ENCODE peak calls at places on chromosomes 7 and 10, in four cellular contexts. Q is MM.1S, C is suprapubic skin, I is psoas muscle. Z is an unnamed sample. For H3K27me3, the result is how much of the 10 kb centered on the place peaks cover.

GRCh38 chr10:113538131-113538530 is 14.7 kb upstream of the HABP2 start:
- DNase-seq in Q (no peak), I (no peak), C (no peak), Z (no peak)

GRCh38 chr7:141144921-141145629 is 71.2 kb downstream of the TMEM178B start:
- DNase-seq in Q (no peak), C (no peak), I (no peak), Z (no peak)

GRCh38 chr7:112122835-112123234 is 83.4 kb downstream of the DOCK4 start:
- DNase-seq in I (no peak), C (no peak), Q (no peak), Z (no peak)

GRCh38 chr7:135077642-135078041 is 70.2 kb upstream of the TMEM140 start:
- DNase-seq in Q (no peak), I (no peak), C (no peak), Z (no peak)

GRCh38 chr7:135166338-135166989 is 4.0 kb downstream of the CYREN start:
- DNase-seq in I (no peak), Q (no peak), C (no peak), Z (no peak)

GRCh38 chr10:113381906-113382562 is 170.8 kb upstream of the HABP2 start:
- DNase-seq in Q (peak), I (no peak), C (no peak), Z (no peak)

GRCh38 chr10:110433740-110434139 is 64.0 kb upstream of the DUSP5 start:
- DNase-seq in Q (no peak), C (no peak), I (peak), Z (no peak)

GRCh38 chr7:149422065-149422913 is 38.6 kb downstream of the ZNF777 start:
- DNase-seq in I (peak), C (no peak), Q (peak), Z (peak)

GRCh38 chr10:101246639-101247038 is 17.4 kb upstream of the LBX1 start:
- DNase-seq in Q (no peak), C (no peak), I (no peak), Z (no peak)

GRCh38 chr7:39683216-39683845 is 60.0 kb downstream of the RALA start:
- DNase-seq in I (no peak), C (no peak), Q (no peak), Z (no peak)

GRCh38 chr10:97724341-97724941 is 10.9 kb downstream of the MARVELD1 start:
- DNase-seq in I (no peak), Q (no peak), C (no peak), Z (no peak)

GRCh38 chr10:5551531-5552375 is 27.0 kb downstream of the CALML3 start:
- DNase-seq in I (peak), C (peak), Q (peak), Z (no peak)

GRCh38 chr7:94423865-94424264 is 29.2 kb downstream of the COL1A2 start:
- DNase-seq in I (no peak), C (no peak), Q (no peak), Z (no peak)

GRCh38 chr7:100372694-100373093 is 593 bp upstream of the PILRA start:
- DNase-seq in Q (no peak), I (peak), C (no peak), Z (no peak)

GRCh38 chr10:21272585-21273399 is 252.7 kb downstream of the SKIDA1 start:
- DNase-seq in Q (no peak), C (no peak), I (no peak), Z (no peak)

GRCh38 chr7:88927-89921 is 103.1 kb upstream of the FAM20C start:
- DNase-seq in I (peak), C (no peak), Q (no peak), Z (peak)

GRCh38 chr7:136853654-136854053 is 14.8 kb upstream of the CHRM2 start:
- DNase-seq in I (no peak), Q (no peak), C (no peak), Z (no peak)

GRCh38 chr7:40234666-40235065 is 99.9 kb downstream of the SUGCT start:
- DNase-seq in C (no peak), Q (no peak), I (no peak), Z (no peak)

GRCh38 chr10:48343106-48343505 is 36.6 kb downstream of the MAPK8 start:
- DNase-seq in C (no peak), I (no peak), Q (no peak), Z (no peak)

GRCh38 chr10:102677736-102678354 is 33.6 kb downstream of the TRIM8 start:
- DNase-seq in C (no peak), Q (no peak), I (no peak), Z (no peak)

GRCh38 chr10:99533496-99534455 is 1.0 kb downstream of the NKX2-3 start:
- DNase-seq in C (no peak), Q (no peak), I (no peak), Z (no peak)

GRCh38 chr10:99532687-99533495 is at the start of gene NKX2-3:
- DNase-seq in C (no peak), Q (peak), I (peak), Z (no peak)

GRCh38 chr10:99535764-99536399 is 3.1 kb downstream of the NKX2-3 start:
- DNase-seq in Q (no peak), I (no peak), C (no peak), Z (no peak)

GRCh38 chr10:99534939-99535763 is 2.4 kb downstream of the NKX2-3 start:
- DNase-seq in I (no peak), Q (no peak), C (no peak), Z (no peak)

DNA sequence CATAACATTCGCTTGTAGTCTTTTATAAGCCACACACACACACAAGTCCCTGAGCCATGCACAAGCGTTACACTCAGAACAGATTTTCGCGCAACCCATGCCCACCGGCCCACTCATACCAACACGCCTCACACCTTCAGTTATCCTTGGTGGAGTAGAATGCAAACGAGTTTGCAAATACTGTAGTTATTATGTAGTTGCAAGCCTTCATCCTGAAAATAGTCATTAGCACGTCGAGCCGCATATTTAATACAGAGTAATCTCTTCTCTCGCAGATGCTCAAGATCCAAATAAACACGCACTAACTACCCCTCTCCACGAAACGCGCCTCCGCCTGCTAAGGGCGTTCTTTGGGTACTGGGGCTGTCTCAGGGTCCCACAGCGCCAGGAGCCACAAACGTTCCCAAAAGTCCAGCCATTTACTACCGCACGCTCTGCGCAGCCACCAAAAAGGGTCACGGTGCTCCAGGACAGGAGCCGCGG is 1.8 kb downstream of the NKX2-3 start:
- DNase-seq in Q (no peak), I (no peak), C (no peak), Z (no peak)
- H3K4me3 ChIP-seq in Q (no peak), I (peak), C (peak), Z (no peak)

DNA sequence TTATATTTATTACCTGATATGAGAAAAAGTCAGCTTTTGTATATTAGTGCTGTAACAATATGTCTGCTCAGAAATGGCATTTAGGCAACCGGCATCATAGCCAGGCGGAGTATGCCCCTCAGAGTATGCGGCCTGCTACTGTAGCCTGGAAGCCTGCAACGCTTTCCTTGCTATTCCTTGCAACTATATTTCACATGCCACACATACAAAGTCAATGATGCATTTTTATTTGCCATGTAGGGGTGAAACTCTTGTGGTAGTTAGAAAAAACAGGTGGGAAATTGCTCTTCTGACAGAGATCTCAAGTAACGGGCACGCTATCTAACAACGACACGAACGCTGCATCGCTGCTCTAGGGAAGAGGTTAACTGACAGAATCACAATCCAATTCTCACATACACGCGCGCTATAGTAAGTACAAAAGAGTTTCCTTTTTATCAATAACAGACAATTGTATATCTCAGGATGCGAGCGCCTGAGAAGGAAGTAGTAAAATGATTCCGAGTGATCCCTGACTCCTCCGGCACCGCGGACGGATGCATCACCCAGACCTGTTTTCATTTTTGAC is 5.9 kb downstream of the EBF3 start:
- DNase-seq in Q (no peak), I (peak), C (peak), Z (no peak)
- H3K27me3 ChIP-seq in Q (under half), I (under half), C (half or more), Z (half or more)

GRCh38 chr10:126013489-126014281 is 117.3 kb downstream of the FANK1 start:
- DNase-seq in Q (no peak), C (no peak), I (no peak), Z (peak)
- TF ChIP-seq CTCF in Q (no peak), C (no peak), I (no peak), Z (peak)

GRCh38 chr7:6395898-6396582 is 51.7 kb downstream of the DAGLB start:
- DNase-seq in Q (no peak), I (no peak), C (no peak), Z (no peak)

GRCh38 chr7:6392712-6393666 is 54.8 kb downstream of the DAGLB start:
- DNase-seq in I (peak), Q (no peak), C (no peak), Z (peak)

GRCh38 chr7:6389728-6390127 is 58.0 kb downstream of the DAGLB start:
- DNase-seq in Q (no peak), C (no peak), I (no peak), Z (no peak)

GRCh38 chr7:6393667-6394056 is 54.1 kb downstream of the DAGLB start:
- DNase-seq in I (no peak), C (no peak), Q (no peak), Z (no peak)

DNA sequence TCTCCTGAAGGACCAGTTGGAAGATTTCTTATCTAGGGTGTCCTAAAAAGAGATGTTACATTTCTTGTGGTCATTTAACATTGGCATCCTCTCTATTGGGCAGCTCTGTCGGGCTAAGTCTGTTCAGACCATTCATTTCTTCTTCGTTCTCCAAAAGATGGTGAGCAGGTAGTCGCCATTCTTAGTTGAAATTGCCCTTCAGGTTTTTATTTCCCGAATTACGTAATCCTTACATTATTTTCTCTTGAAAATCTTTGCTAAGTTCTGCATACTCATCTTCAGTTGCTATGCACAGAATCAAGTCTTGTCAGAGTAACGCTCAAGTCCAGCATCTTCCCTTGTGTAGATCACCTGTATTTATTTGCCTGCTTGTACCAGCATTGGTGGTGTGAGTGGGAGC is 53.6 kb downstream of the DAGLB start:
- DNase-seq in C (no peak), Q (no peak), I (no peak), Z (no peak)
- H3K4me3 ChIP-seq in C (no peak), Q (no peak), I (no peak), Z (no peak)

DNA sequence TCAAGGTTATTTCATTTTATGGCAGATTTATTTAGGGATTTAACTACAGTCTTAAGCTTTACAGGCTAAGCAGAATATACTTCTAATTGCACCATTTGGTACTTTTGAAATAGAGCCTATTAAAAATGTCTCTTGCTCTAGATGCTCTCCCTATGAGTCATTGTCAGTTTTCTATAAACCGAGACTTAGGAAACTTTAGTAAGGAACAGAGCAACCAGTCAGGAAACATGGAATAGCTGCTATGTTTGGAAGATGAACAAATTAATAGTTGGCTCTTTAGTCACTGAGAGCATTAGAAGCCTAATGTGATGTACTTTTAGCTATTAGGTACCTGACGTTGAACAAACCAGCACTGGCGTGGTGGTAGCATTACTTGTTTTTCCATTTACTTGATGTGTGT is 35.3 kb downstream of the INPP5F start:
- DNase-seq in Q (no peak), C (no peak), I (no peak), Z (no peak)
- H3K27me3 ChIP-seq in Q (under half), C (under half), I (under half), Z (under half)

Z was measured in kidney epithelial cell.